ENCODE peak calls at places on chromosomes 6 and 20, in eight cellular contexts. G, B, F, I, H, Q, U and P are unnamed samples. For H3K4me1, the result is how much of the 10 kb centered on the place peaks cover.

GRCh38 chr20:1888796-1889463 is 6.3 kb upstream of the SIRPA start:
- DNase-seq in I (peak), H (peak), U (no peak), Q (no peak), F (no peak), B (no peak), G (no peak), P (no peak)

GRCh38 chr20:58458342-58459057 is 56.7 kb downstream of the APCDD1L start:
- DNase-seq in H (peak), F (no peak), Q (peak), B (no peak), U (no peak), I (peak), G (no peak), P (no peak)

GRCh38 chr6:2665169-2666070 is 85.3 kb downstream of the MYLK4 start:
- DNase-seq in B (no peak), F (no peak), I (peak), U (no peak), H (no peak), G (no peak), Q (no peak), P (no peak)

GRCh38 chr6:50846109-50846859 is 27.6 kb downstream of the TFAP2B start:
- DNase-seq in F (no peak), H (no peak), G (no peak), Q (no peak), I (no peak), U (no peak), B (no peak), P (no peak)

GRCh38 chr6:68975064-68975463 is 340.0 kb downstream of the ADGRB3 start:
- DNase-seq in H (peak), B (no peak), Q (no peak), G (no peak), U (no peak), I (no peak), F (peak), P (no peak)

GRCh38 chr20:18719426-18719825 is 94.2 kb upstream of the SCP2D1 start:
- DNase-seq in Q (no peak), F (no peak), G (no peak), H (no peak), I (no peak), U (no peak), B (no peak), P (no peak)

GRCh38 chr20:40880063-40880715 is 148.4 kb upstream of the TOP1 start:
- DNase-seq in F (no peak), Q (peak), I (peak), U (no peak), B (no peak), H (no peak), G (no peak), P (no peak)

GRCh38 chr20:14612389-14612788 is 275.0 kb upstream of the FLRT3 start:
- DNase-seq in F (no peak), B (no peak), I (no peak), H (no peak), Q (no peak), G (no peak), U (no peak), P (no peak)

GRCh38 chr6:57104350-57104749 is 14.4 kb downstream of the ZNF451 start:
- DNase-seq in B (no peak), H (no peak), Q (no peak), U (no peak), G (no peak), F (no peak), I (no peak), P (no peak)

GRCh38 chr6:84772428-84773132 is 8.2 kb upstream of the TBX18 start:
- DNase-seq in Q (no peak), I (no peak), F (peak), B (no peak), U (no peak), H (peak), G (no peak), P (no peak)

GRCh38 chr6:89414215-89414614 is 2.1 kb upstream of the RRAGD start:
- DNase-seq in G (no peak), B (no peak), H (no peak), Q (no peak), F (no peak), I (no peak), U (no peak), P (no peak)

GRCh38 chr6:154450498-154450897 is 60.0 kb downstream of the CNKSR3 start:
- DNase-seq in F (no peak), B (no peak), H (no peak), Q (no peak), I (no peak), G (no peak), U (no peak), P (no peak)

GRCh38 chr20:61025536-61025935 is 226.5 kb upstream of the CDH4 start:
- DNase-seq in U (no peak), B (no peak), F (no peak), Q (no peak), G (no peak), I (no peak), H (no peak), P (no peak)

GRCh38 chr20:49389854-49390253 is 92.6 kb downstream of the KCNB1 start:
- DNase-seq in G (no peak), U (no peak), H (no peak), I (no peak), F (no peak), Q (no peak), B (no peak), P (no peak)

GRCh38 chr6:5466459-5466858 is 205.1 kb downstream of the FARS2 start:
- DNase-seq in U (no peak), B (no peak), H (no peak), I (peak), G (no peak), F (no peak), Q (peak), P (no peak)

GRCh38 chr20:41424546-41424945 is 57.9 kb upstream of the EMILIN3 start:
- DNase-seq in H (no peak), I (no peak), B (no peak), F (no peak), Q (no peak), G (no peak), U (no peak), P (no peak)

GRCh38 chr6:37256692-37257319 is 766 bp upstream of the TBC1D22B start:
- DNase-seq in U (no peak), B (no peak), F (no peak), I (peak), Q (peak), H (peak), G (no peak), P (no peak)

GRCh38 chr20:20875716-20876115 is 163.3 kb upstream of the RALGAPA2 start:
- DNase-seq in B (no peak), F (no peak), I (peak), Q (no peak), G (no peak), H (no peak), U (no peak), P (no peak)

GRCh38 chr6:52138284-52138683 is 47.9 kb upstream of the IL17A start:
- DNase-seq in F (no peak), B (no peak), G (no peak), Q (no peak), I (no peak), H (no peak), U (no peak), P (no peak)

GRCh38 chr6:12111271-12111670 is 99.2 kb downstream of the HIVEP1 start:
- DNase-seq in U (no peak), F (no peak), I (no peak), Q (no peak), B (no peak), G (no peak), H (no peak), P (no peak)

GRCh38 chr6:148367418-148368024 is 24.9 kb downstream of the SASH1 start:
- DNase-seq in F (no peak), Q (peak), G (no peak), U (peak), H (peak), I (peak), B (peak), P (no peak)

GRCh38 chr20:63321148-63321831 is 28.3 kb downstream of the COL20A1 start:
- DNase-seq in F (no peak), B (peak), Q (peak), G (no peak), I (no peak), U (peak), H (no peak), P (no peak)

GRCh38 chr6:44665143-44665542 is 277.6 kb downstream of the CDC5L start:
- DNase-seq in F (no peak), Q (no peak), H (no peak), I (no peak), G (no peak), B (no peak), U (no peak), P (no peak)

GRCh38 chr6:26270121-26270861 is 94.7 kb upstream of the BTN3A2 start:
- DNase-seq in G (no peak), H (peak), B (no peak), F (no peak), I (peak), Q (no peak), U (no peak), P (no peak)

GRCh38 chr6:21666200-21666671 is 72.7 kb downstream of the SOX4 start:
- DNase-seq in G (peak), I (no peak), F (no peak), B (peak), U (peak), H (peak), Q (no peak), P (peak)

GRCh38 chr6:39061182-39061581 is 12.6 kb downstream of the GLP1R start:
- DNase-seq in H (no peak), I (no peak), Q (no peak), G (no peak), U (no peak), F (no peak), B (no peak), P (no peak)

GRCh38 chr6:118843685-118844390 is 50.1 kb upstream of the ASF1A start:
- DNase-seq in F (no peak), Q (no peak), B (no peak), I (no peak), U (no peak), H (no peak), G (no peak), P (no peak)

GRCh38 chr6:22222469-22222868 is 74.4 kb downstream of the PRL start:
- DNase-seq in Q (no peak), U (no peak), F (no peak), H (peak), G (peak), I (no peak), B (no peak), P (no peak)

GRCh38 chr6:132959927-132960326 is 145.6 kb downstream of the RPS12 start:
- DNase-seq in I (no peak), G (no peak), Q (peak), H (no peak), U (no peak), F (no peak), B (no peak), P (no peak)

GRCh38 chr6:42123379-42124103 is 18.9 kb downstream of the C6orf132 start:
- DNase-seq in I (no peak), U (no peak), Q (no peak), F (no peak), B (no peak), H (no peak), G (no peak), P (no peak)

GRCh38 chr6:42117843-42118161 is 24.6 kb downstream of the C6orf132 start:
- DNase-seq in B (no peak), Q (no peak), G (no peak), U (no peak), H (no peak), I (no peak), F (no peak), P (no peak)

GRCh38 chr6:42124223-42124836 is 18.1 kb downstream of the C6orf132 start:
- DNase-seq in B (no peak), I (no peak), F (no peak), H (no peak), G (no peak), Q (no peak), U (no peak), P (no peak)

GRCh38 chr6:42118162-42119001 is 24.0 kb downstream of the C6orf132 start:
- DNase-seq in G (no peak), I (no peak), Q (peak), F (peak), U (no peak), H (no peak), B (no peak), P (no peak)

GRCh38 chr6:42120895-42121865 is 21.2 kb downstream of the C6orf132 start:
- DNase-seq in H (no peak), I (no peak), B (no peak), Q (peak), G (no peak), F (peak), U (no peak), P (no peak)
- H3K4me1 ChIP-seq in H (under half), I (under half), B (under half), Q (half or more), G (under half), F (half or more), U (under half), P (under half)

GRCh38 chr20:46401478-46401860 is 4.9 kb downstream of the ELMO2 start:
- DNase-seq in G (no peak), I (no peak), H (no peak), Q (no peak), B (no peak), F (no peak), U (no peak), P (no peak)

GRCh38 chr20:46400828-46401477 is 5.5 kb downstream of the ELMO2 start:
- DNase-seq in F (no peak), I (peak), H (peak), Q (peak), B (no peak), U (no peak), G (no peak), P (no peak)

GRCh38 chr20:46399401-46399800 is 7.0 kb downstream of the ELMO2 start:
- DNase-seq in G (no peak), F (no peak), U (no peak), I (no peak), Q (peak), H (no peak), B (no peak), P (no peak)

GRCh38 chr20:46400253-46400652 is 6.2 kb downstream of the ELMO2 start:
- DNase-seq in B (no peak), Q (no peak), U (peak), I (no peak), G (no peak), H (no peak), F (no peak), P (no peak)

DNA sequence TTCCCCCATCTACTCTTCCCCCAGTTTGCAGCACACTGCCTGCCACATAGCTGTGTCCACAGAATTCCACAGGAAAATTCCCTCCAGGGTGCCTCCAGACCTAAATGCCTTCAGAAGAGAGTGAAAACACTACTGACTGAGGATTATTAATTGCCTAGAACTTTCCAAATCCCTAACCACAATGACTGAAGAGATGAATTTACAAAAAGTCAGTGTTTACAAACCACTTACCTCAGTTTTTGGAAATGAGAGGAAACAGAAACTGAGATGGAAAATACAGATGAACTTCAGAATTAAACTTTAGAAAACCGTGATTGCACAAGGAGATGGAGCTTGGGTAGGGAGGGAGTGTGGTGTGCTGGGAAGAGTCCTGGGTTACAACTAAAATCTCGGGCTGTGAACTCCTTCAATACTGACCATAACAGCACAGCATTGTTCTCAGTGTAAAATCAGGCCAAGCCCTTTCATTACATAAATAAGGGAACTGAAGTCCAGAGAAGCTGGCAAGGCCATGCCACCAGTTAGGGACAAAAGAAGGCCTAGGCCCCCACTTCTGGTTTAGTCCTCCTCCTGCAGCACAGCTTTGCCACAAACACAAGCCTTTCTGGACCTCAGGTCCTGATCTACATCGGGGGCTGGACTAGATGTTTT is 4.1 kb downstream of the ELMO2 start:
- DNase-seq in G (no peak), F (no peak), Q (no peak), B (no peak), U (no peak), H (no peak), I (no peak), P (no peak)
- H3K4me1 ChIP-seq in G (under half), F (under half), Q (under half), B (under half), U (under half), H (under half), I (under half), P (under half)

DNA sequence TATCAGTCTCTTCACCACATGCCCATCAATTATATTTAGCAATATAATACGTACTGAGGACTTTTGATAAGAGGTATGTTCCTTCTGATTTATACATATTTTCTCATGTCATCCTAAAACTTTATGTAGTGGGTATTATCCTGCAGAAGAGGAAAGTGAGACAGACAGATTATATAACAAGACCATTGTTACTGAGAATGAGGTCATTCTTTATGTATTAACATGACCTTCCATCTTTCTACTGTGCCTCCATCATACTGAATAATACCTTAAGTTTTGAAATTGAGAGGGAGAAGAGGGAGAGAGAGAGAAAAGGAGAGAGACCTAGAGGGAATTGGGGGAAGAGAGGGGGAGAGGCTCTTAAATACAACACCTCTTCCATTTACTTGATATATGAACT is 90.9 kb upstream of the CARMIL1 start:
- DNase-seq in F (no peak), Q (no peak), B (no peak), G (no peak), I (no peak), U (no peak), H (no peak), P (no peak)
- H3K4me1 ChIP-seq in F (under half), Q (under half), B (under half), G (under half), I (under half), U (under half), H (under half), P (under half)

DNA sequence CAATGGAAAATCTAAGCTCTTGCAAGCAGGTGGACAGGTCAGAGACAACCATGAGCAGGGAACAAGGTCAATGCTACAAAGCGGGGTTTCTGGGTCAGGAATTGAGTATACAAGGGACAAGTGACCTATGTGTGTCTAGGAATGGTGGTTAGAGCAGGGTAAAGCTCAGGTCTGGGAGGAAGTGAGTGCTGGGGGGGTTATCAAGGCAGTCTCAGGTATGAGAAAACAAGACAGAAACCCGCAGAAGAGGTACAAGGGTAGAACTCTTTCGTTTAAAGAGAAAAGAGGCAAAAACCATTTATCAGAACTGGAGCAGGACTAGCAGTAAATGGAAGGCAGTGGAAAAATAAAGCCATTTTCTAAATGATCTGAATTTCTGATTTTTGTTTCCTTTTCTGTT is 298.4 kb downstream of the ALDH8A1 start:
- DNase-seq in H (no peak), F (no peak), B (no peak), Q (no peak), G (no peak), I (no peak), U (no peak), P (no peak)
- H3K4me1 ChIP-seq in H (under half), F (under half), B (under half), Q (under half), G (under half), I (under half), U (under half), P (under half)

DNA sequence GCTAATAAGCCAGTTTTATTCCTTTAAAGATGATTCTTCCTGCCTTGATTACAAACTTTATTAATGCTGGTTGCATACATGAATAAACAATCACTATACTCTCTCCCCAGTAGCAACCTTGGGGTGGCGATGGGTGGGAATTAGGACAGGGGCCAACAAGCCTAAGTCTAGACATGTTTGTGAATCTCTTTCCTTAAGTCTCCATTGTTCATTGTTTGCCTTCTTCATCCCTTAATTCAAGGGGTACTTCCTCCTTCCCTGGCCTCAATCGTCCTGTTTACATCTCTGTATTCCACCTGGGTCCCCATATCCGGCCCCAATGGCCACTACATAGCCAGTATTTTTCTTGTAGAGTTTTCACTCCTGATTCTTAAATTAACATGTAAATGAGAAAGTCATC is 66.0 kb downstream of the ARHGAP18 start:
- DNase-seq in G (no peak), U (no peak), F (peak), B (no peak), H (no peak), Q (no peak), I (no peak), P (no peak)
- H3K4me1 ChIP-seq in G (under half), U (under half), F (half or more), B (under half), H (under half), Q (under half), I (under half), P (under half)

GRCh38 chr20:44894959-44895358 is 9.5 kb downstream of the YWHAB start:
- DNase-seq in H (no peak), I (no peak), U (no peak), G (no peak), B (no peak), F (no peak), Q (no peak), P (no peak)
- H3K4me1 ChIP-seq in H (under half), I (under half), U (under half), G (under half), B (under half), F (under half), Q (under half), P (under half)